ENCODE peak calls at places on chromosomes 4 and X, in six cellular contexts. L is neural progenitor cell, Z is SK-N-SH, X is lung, S is OCI-LY7, D is tibial artery. M is an unnamed sample.

GRCh38 chr4:7753931-7754465 is 185.7 kb downstream of the AFAP1 start:
- DNase-seq in X (no peak), Z (no peak), S (peak; percentile 4), D (no peak), L (no peak), M (no peak)

GRCh38 chrX:21375795-21376069 is 1.5 kb downstream of the CNKSR2 start:
- DNase-seq in X (no peak), L (peak; percentile 64), Z (peak; percentile 36), S (no peak), D (no peak), M (no peak)

GRCh38 chr4:76943129-76943620 is 6.4 kb upstream of the SEPTIN11 start:
- DNase-seq in Z (no peak), L (no peak), X (no peak), D (no peak), S (no peak), M (no peak)

GRCh38 chr4:55947254-55947882 is 1.4 kb upstream of the CEP135 start:
- DNase-seq in Z (no peak), L (no peak), X (no peak), D (no peak), S (peak; percentile 91), M (no peak)

GRCh38 chr4:19241845-19242244 is 1009.9 kb upstream of the SLIT2 start:
- DNase-seq in Z (peak; percentile 42), L (no peak), D (no peak), X (no peak), S (no peak), M (no peak)

GRCh38 chr4:86218721-86219481 is 141.0 kb downstream of the MAPK10 start:
- DNase-seq in L (peak; percentile 20), S (no peak), X (peak; percentile 32), Z (peak; percentile 40), D (no peak), M (no peak)

GRCh38 chrX:17553961-17554482 is 179.0 kb downstream of the NHS start:
- DNase-seq in X (no peak), D (no peak), Z (no peak), L (no peak), S (no peak), M (no peak)

GRCh38 chr4:109298279-109299010 is 4.0 kb downstream of the COL25A1 start:
- DNase-seq in X (no peak), D (no peak), S (peak; percentile 13), L (peak; percentile 15), Z (peak; percentile 27), M (no peak)

GRCh38 chr4:105714071-105714521 is 5.5 kb downstream of the GSTCD start:
- DNase-seq in L (no peak), S (peak; percentile 52), D (no peak), X (no peak), Z (no peak), M (no peak)

GRCh38 chr4:78481180-78481579 is 70.4 kb upstream of the ANXA3 start:
- DNase-seq in Z (no peak), X (no peak), L (no peak), S (no peak), D (no peak), M (no peak)

GRCh38 chrX:39750798-39751197 is 347.0 kb downstream of the BCOR start:
- DNase-seq in Z (no peak), X (no peak), D (no peak), L (no peak), S (no peak), M (no peak)

GRCh38 chrX:68438575-68438974 is 5.3 kb upstream of the OPHN1 start:
- DNase-seq in Z (no peak), L (no peak), S (no peak), D (no peak), X (peak; percentile 52), M (no peak)

GRCh38 chr4:73104695-73105094 is 35.2 kb upstream of the COX18 start:
- DNase-seq in L (no peak), X (no peak), S (no peak), Z (no peak), D (no peak), M (no peak)

GRCh38 chr4:73099143-73099542 is 29.6 kb upstream of the COX18 start:
- DNase-seq in X (no peak), S (no peak), L (no peak), D (no peak), Z (no peak), M (no peak)

GRCh38 chr4:73103799-73104503 is 34.4 kb upstream of the COX18 start:
- DNase-seq in X (no peak), L (no peak), D (no peak), Z (no peak), S (no peak), M (no peak)

GRCh38 chr4:73092868-73093267 is 23.4 kb upstream of the COX18 start:
- DNase-seq in L (no peak), X (no peak), S (no peak), Z (no peak), D (no peak), M (no peak)

DNA sequence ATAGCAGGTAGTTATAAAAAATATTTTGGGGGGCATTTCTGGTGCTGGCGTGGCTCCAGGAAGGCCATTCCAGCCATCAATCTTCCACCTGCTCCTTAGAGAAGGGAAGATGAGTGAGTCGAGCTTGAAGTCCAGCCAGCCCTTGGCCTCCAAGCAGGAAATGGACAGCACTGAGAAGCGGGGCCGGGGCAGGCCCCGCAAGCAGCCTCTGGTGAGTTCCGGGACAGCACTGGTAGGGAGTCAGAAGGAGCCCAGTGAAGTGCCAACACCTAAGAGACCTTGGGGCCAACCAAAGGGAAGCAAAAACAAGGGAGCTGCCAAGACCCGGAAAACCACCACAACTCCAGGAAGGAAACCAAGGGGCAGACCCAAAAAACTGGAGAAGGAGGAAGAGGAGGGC is 29.2 kb upstream of the COX18 start:
- DNase-seq in D (no peak), L (no peak), Z (no peak), S (no peak), X (no peak), M (no peak)
- H3K36me3 ChIP-seq in D (peaks cover 71% of the 10 kb centered on the region), L (peaks cover 35% of the 10 kb centered on the region), Z (peaks cover 81% of the 10 kb centered on the region), S (peaks cover 92% of the 10 kb centered on the region), X (peaks cover 25% of the 10 kb centered on the region), M (peaks cover 16% of the 10 kb centered on the region)

GRCh38 chr4:94654714-94655113 is 103.0 kb upstream of the BMPR1B start:
- DNase-seq in L (no peak), S (no peak), X (no peak), D (no peak), Z (no peak), M (no peak)

GRCh38 chr4:94650690-94651089 is 107.1 kb upstream of the BMPR1B start:
- DNase-seq in Z (no peak), S (no peak), X (no peak), L (no peak), D (no peak), M (no peak)

GRCh38 chr4:94653095-94653649 is 104.6 kb upstream of the BMPR1B start:
- DNase-seq in S (no peak), Z (peak; percentile 69), L (no peak), D (no peak), X (no peak), M (no peak)

GRCh38 chr4:94650129-94650495 is 107.6 kb upstream of the BMPR1B start:
- DNase-seq in Z (no peak), S (no peak), X (no peak), L (no peak), D (no peak), M (no peak)

DNA sequence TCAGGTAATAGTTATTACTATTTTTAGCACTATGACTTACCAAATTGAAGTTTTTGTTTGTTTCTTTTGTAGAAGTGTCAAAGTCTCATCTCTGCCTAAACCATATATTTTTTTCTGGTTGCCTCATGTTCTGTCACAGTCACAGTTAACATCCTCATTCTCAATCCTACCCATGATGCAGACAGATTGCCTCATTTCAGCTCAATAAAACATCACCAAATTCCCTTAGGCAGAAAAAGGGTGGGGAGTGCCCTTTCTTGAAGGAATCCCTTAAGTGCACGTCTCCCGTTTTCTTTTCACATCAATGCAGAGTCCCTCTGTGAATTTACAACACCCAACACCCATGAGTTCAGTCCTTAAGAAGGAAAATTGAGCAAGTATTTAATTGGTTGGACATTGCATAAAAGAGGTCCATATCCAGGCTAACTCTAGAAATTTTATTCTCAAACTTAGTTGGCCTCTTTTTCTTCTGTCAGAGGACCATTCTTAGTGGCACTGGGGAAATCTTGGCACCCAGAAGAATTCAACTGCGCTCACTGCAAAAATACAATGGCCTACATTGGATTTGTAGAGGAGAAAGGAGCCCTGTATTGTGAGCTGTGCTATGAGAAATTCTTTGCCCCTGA is 103.7 kb upstream of the BMPR1B start:
- DNase-seq in S (no peak), X (no peak), D (no peak), Z (no peak), L (peak; percentile 26), M (no peak)
- H3K36me3 ChIP-seq in S (no peaks in the 10 kb centered on the region), X (peaks cover 2% of the 10 kb centered on the region), D (peaks cover 24% of the 10 kb centered on the region), Z (peaks cover 63% of the 10 kb centered on the region), L (no peaks in the 10 kb centered on the region), M (no peaks in the 10 kb centered on the region)

DNA sequence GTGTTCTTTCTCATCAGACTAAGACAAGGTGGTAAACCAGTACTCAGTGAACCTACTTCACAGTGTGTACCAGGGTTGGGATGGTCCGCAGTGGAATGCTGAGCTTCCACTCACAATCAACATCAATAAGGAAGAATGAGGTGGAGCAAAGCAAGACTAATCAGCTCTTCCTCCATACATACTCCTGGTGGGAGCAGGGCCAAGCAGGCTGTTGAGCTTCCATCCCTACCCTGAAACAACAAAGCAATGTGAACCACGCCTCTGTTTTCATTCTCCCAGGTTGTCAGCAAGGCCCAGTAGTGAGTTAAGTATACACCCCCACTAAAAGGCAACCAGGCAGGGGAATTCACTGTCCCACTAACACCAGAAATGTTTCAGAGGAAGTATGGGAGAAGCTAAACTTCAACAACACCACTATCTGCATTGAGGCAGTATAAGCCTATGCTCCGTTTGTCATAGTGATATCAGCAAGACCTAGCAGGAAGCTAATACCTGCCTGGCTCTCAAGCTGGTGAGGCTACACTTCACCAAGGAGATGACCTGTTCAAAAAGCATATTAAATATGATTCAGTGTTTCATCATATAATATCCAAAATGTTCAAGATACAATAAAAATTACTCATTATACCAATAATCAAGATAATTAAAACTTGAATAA is 109.5 kb downstream of the DDX60 start:
- DNase-seq in L (no peak), D (no peak), S (no peak), X (no peak), Z (no peak), M (no peak)
- H3K36me3 ChIP-seq in L (no peaks in the 10 kb centered on the region), D (no peaks in the 10 kb centered on the region), S (no peaks in the 10 kb centered on the region), X (no peaks in the 10 kb centered on the region), Z (no peaks in the 10 kb centered on the region), M (no peaks in the 10 kb centered on the region)

GRCh38 chr4:1974836-1975235 is 33.9 kb downstream of the NELFA start:
- DNase-seq in Z (no peak), D (no peak), L (no peak), X (no peak), S (no peak), M (no peak)

GRCh38 chr4:1971456-1972200 is 37.1 kb downstream of the NELFA start:
- DNase-seq in Z (no peak), S (no peak), X (no peak), D (no peak), L (no peak), M (no peak)

GRCh38 chr4:1972414-1972813 is 36.4 kb downstream of the NELFA start:
- DNase-seq in X (no peak), D (no peak), Z (no peak), S (no peak), L (no peak), M (no peak)

GRCh38 chr4:1973661-1974060 is 35.1 kb downstream of the NELFA start:
- DNase-seq in L (no peak), D (no peak), X (no peak), S (no peak), Z (no peak), M (no peak)

DNA sequence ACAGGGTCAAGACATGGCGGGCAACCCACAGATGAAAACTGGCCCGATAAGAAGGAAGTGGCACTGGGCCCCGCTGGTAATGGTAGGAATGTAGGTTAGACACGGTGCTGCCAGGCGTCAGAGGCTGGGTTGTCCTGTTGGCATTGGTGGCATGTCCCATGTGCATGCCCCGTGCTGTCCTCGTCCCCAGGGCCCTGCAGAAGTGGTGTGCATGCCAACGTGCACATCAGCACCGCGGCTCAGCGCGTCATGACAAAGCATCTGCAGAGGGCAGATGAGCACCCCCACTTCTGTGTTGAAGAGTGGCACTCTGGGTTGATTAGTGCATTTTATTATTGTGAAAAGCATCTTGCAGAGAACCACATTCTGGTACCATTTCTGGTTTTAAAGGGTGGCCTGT is 35.6 kb downstream of the NELFA start:
- DNase-seq in X (no peak), Z (no peak), S (no peak), D (no peak), L (no peak), M (no peak)
- H3K36me3 ChIP-seq in X (peaks cover 40% of the 10 kb centered on the region), Z (peaks cover 32% of the 10 kb centered on the region), S (peaks cover 99% of the 10 kb centered on the region), D (peaks cover 38% of the 10 kb centered on the region), L (no peaks in the 10 kb centered on the region), M (peaks cover 9% of the 10 kb centered on the region)

M was measured in CD8-positive, alpha-beta memory T cell.